ENCODE peak calls at places on chromosomes 2 and 18, in eight cellular contexts. J is caudate nucleus; Y is T-helper 2 cell; I is NCI-H524 treated with DMSO at 0.1 percent for 48 hours; P is stimulated activated CD4-positive, alpha-beta T cell treated with anti-CD3 and anti-CD28 coated beads, Interleukin-15, amount 100 ng/mL, for 1 hour; U is esophagus squamous epithelium; N is activated CD8-positive, alpha-beta memory T cell treated with anti-CD3 and anti-CD28 coated beads for 48 hours; G is mesenchymal stem cell. E is an unnamed sample.

GRCh38 chr18:32937007-32937540 is 164.3 kb upstream of the KLHL14 start:
- DNase-seq in J (no peak), Y (no peak), I (no peak), P (no peak), U (no peak), N (no peak), G (peak; percentile 52), E (no peak)

GRCh38 chr18:77359561-77360314 is 110.1 kb downstream of the GALR1 start:
- DNase-seq in J (no peak), Y (no peak), I (no peak), P (no peak), U (no peak), N (no peak), G (no peak), E (no peak)

GRCh38 chr2:15281681-15282080 is 279.5 kb downstream of the NBAS start:
- DNase-seq in J (no peak), Y (no peak), I (no peak), P (no peak), U (no peak), N (no peak), G (no peak), E (no peak)

GRCh38 chr2:170525566-170525900 is 189.6 kb upstream of the SP5 start:
- DNase-seq in J (no peak), Y (no peak), I (no peak), P (no peak), U (no peak), N (no peak), G (peak; percentile 97), E (no peak)

GRCh38 chr2:204808494-204808893 is 263.2 kb downstream of the PARD3B start:
- DNase-seq in J (no peak), Y (no peak), I (no peak), P (no peak), U (no peak), N (no peak), G (no peak), E (no peak)

GRCh38 chr2:201137505-201138400 is 21.8 kb downstream of the CFLAR start:
- DNase-seq in J (no peak), Y (no peak), I (no peak), P (no peak), U (no peak), N (no peak), G (no peak), E (no peak)

GRCh38 chr18:31723998-31724711 is 36.5 kb downstream of the SLC25A52 start:
- DNase-seq in J (no peak), Y (no peak), I (no peak), P (no peak), U (no peak), N (no peak), G (no peak), E (no peak)

GRCh38 chr2:222050981-222051380 is 247.8 kb downstream of the PAX3 start:
- DNase-seq in J (no peak), Y (no peak), I (no peak), P (no peak), U (no peak), N (no peak), G (no peak), E (no peak)

GRCh38 chr2:40384714-40385113 is 67.2 kb downstream of the SLC8A1 start:
- DNase-seq in J (no peak), Y (no peak), I (no peak), P (no peak), U (no peak), N (no peak), G (peak; percentile 90), E (no peak)

GRCh38 chr2:11498543-11499034 is 32.6 kb upstream of the E2F6 start:
- DNase-seq in J (peak; percentile 15), Y (no peak), I (no peak), P (no peak), U (no peak), N (no peak), G (no peak), E (peak; percentile 83)

GRCh38 chr18:45801396-45802004 is 24.0 kb upstream of the SIGLEC15 start:
- DNase-seq in J (no peak), Y (no peak), I (no peak), P (no peak), U (no peak), N (no peak), G (no peak), E (no peak)

GRCh38 chr2:106085441-106085911 is 108.6 kb downstream of the UXS1 start:
- DNase-seq in J (no peak), Y (peak; percentile 43), I (no peak), P (no peak), U (no peak), N (no peak), G (peak; percentile 21), E (no peak)

GRCh38 chr2:88897718-88898117 is 206.2 kb downstream of the RPIA start:
- DNase-seq in J (no peak), Y (no peak), I (no peak), P (no peak), U (no peak), N (no peak), G (no peak), E (no peak)

GRCh38 chr2:217694296-217694695 is 308.5 kb downstream of the TNS1 start:
- DNase-seq in J (no peak), Y (no peak), I (no peak), P (no peak), U (no peak), N (no peak), G (peak; percentile 15), E (no peak)

GRCh38 chr2:173298536-173299097 is 56.1 kb upstream of the CDCA7 start:
- DNase-seq in J (no peak), Y (no peak), I (no peak), P (no peak), U (no peak), N (no peak), G (no peak), E (no peak)

GRCh38 chr2:163348843-163349395 is 386.9 kb downstream of the FIGN start:
- DNase-seq in J (no peak), Y (no peak), I (no peak), P (no peak), U (no peak), N (no peak), G (peak; percentile 89), E (no peak)

GRCh38 chr2:138712212-138712979 is 67.8 kb downstream of the NXPH2 start:
- DNase-seq in J (no peak), Y (no peak), I (no peak), P (no peak), U (no peak), N (no peak), G (peak; percentile 56), E (no peak)